ENCODE peak calls at places on chromosomes 3 and 15, in six cellular contexts. P, S, K, D, T and E are unnamed samples.

GRCh38 chr3:115325539-115325938 is 178.5 kb upstream of the ZBTB20 start:
- DNase-seq in P (peak; percentile 7), S (no peak), K (peak; percentile 50), D (no peak), T (no peak), E (peak; percentile 1)

GRCh38 chr3:111303760-111304159 is 232.1 kb downstream of the NECTIN3 start:
- DNase-seq in P (no peak), S (no peak), K (peak; percentile 66), D (no peak), T (no peak), E (no peak)

GRCh38 chr3:6994081-6994668 is 133.3 kb downstream of the GRM7 start:
- DNase-seq in P (no peak), S (no peak), K (no peak), D (no peak), T (no peak), E (no peak)

GRCh38 chr3:196225763-196226364 is 9.5 kb downstream of the SLC51A start:
- DNase-seq in P (no peak), S (no peak), K (no peak), D (no peak), T (no peak), E (no peak)

GRCh38 chr15:75058127-75058905 is 34.9 kb downstream of the PPCDC start:
- DNase-seq in P (no peak), S (no peak), K (peak; percentile 40), D (no peak), T (no peak), E (no peak)

GRCh38 chr3:14147063-14147435 is 22.2 kb downstream of the TMEM43 start:
- DNase-seq in P (no peak), S (no peak), K (no peak), D (no peak), T (no peak), E (no peak)

GRCh38 chr3:25055981-25056380 is 372.1 kb upstream of the RARB start:
- DNase-seq in P (no peak), S (no peak), K (no peak), D (no peak), T (no peak), E (no peak)

GRCh38 chr15:35583863-35584528 is 38.0 kb upstream of the DPH6 start:
- DNase-seq in P (no peak), S (no peak), K (peak; percentile 36), D (no peak), T (peak; percentile 17), E (no peak)

GRCh38 chr3:43707998-43708397 is 17.3 kb downstream of the ABHD5 start:
- DNase-seq in P (peak; percentile 49), S (no peak), K (peak; percentile 96), D (no peak), T (no peak), E (no peak)

GRCh38 chr3:43004282-43004681 is 25.2 kb downstream of the GASK1A start:
- DNase-seq in P (no peak), S (no peak), K (peak; percentile 54), D (no peak), T (no peak), E (no peak)

GRCh38 chr3:11054739-11055438 is 62.3 kb downstream of the SLC6A1 start:
- DNase-seq in P (no peak), S (no peak), K (no peak), D (no peak), T (no peak), E (no peak)

GRCh38 chr15:68440136-68440535 is 8.2 kb upstream of the ITGA11 start:
- DNase-seq in P (no peak), S (no peak), K (no peak), D (no peak), T (no peak), E (no peak)

GRCh38 chr3:12107071-12107713 is 51.5 kb downstream of the TIMP4 start:
- DNase-seq in P (no peak), S (no peak), K (no peak), D (no peak), T (no peak), E (no peak)

GRCh38 chr15:33960160-33960559 is 8.1 kb upstream of the CHRM5 start:
- DNase-seq in P (no peak), S (no peak), K (no peak), D (no peak), T (no peak), E (peak; percentile 39)

GRCh38 chr3:128443771-128444170 is 22.9 kb downstream of the DNAJB8 start:
- DNase-seq in P (no peak), S (no peak), K (no peak), D (no peak), T (no peak), E (no peak)

GRCh38 chr3:11909726-11910125 is 63.0 kb upstream of the TAMM41 start:
- DNase-seq in P (no peak), S (no peak), K (no peak), D (no peak), T (no peak), E (no peak)

GRCh38 chr3:144763878-144764454 is 792.3 kb downstream of the DIPK2A start:
- DNase-seq in P (no peak), S (no peak), K (no peak), D (no peak), T (no peak), E (no peak)

GRCh38 chr3:149356630-149357029 is 20.8 kb downstream of the TM4SF1 start:
- DNase-seq in P (no peak), S (no peak), K (peak; percentile 45), D (no peak), T (no peak), E (no peak)

GRCh38 chr3:149352556-149352955 is 19.1 kb upstream of the TM4SF18 start:
- DNase-seq in P (peak; percentile 53), S (peak; percentile 46), K (peak; percentile 58), D (peak; percentile 57), T (no peak), E (peak; percentile 32)

GRCh38 chr3:149353581-149354184 is 20.2 kb upstream of the TM4SF18 start:
- DNase-seq in P (no peak), S (no peak), K (no peak), D (no peak), T (no peak), E (no peak)

GRCh38 chr3:149356044-149356592 is 21.3 kb downstream of the TM4SF1 start:
- DNase-seq in P (no peak), S (no peak), K (no peak), D (no peak), T (no peak), E (no peak)
- TF ChIP-seq POLR2A in P (no peak), S (no peak), K (no peak), D (no peak), T (no peak), E (no peak)

GRCh38 chr3:171809513-171810277 is 588 bp downstream of the PLD1 start:
- DNase-seq in P (peak; percentile 56), S (peak; percentile 76), K (peak; percentile 95), D (peak; percentile 68), T (peak; percentile 75), E (peak; percentile 77)
- TF ChIP-seq POLR2A in P (no peak), S (peak; percentile 78), K (no peak), D (no peak), T (no peak), E (peak; percentile 44)

GRCh38 chr3:147187687-147188086 is 218.7 kb downstream of the ZIC4 start:
- DNase-seq in P (no peak), S (no peak), K (no peak), D (no peak), T (no peak), E (no peak)
- TF ChIP-seq POLR2A in P (no peak), S (no peak), K (no peak), D (no peak), T (no peak), E (no peak)

GRCh38 chr3:194485876-194486539 is 794 bp downstream of the ATP13A3 start:
- DNase-seq in P (peak; percentile 35), S (peak; percentile 50), K (peak; percentile 31), D (peak; percentile 33), T (no peak), E (peak; percentile 64)
- TF ChIP-seq POLR2A in P (no peak), S (peak; percentile 44), K (peak; percentile 75), D (no peak), T (no peak), E (peak; percentile 8)

DNA sequence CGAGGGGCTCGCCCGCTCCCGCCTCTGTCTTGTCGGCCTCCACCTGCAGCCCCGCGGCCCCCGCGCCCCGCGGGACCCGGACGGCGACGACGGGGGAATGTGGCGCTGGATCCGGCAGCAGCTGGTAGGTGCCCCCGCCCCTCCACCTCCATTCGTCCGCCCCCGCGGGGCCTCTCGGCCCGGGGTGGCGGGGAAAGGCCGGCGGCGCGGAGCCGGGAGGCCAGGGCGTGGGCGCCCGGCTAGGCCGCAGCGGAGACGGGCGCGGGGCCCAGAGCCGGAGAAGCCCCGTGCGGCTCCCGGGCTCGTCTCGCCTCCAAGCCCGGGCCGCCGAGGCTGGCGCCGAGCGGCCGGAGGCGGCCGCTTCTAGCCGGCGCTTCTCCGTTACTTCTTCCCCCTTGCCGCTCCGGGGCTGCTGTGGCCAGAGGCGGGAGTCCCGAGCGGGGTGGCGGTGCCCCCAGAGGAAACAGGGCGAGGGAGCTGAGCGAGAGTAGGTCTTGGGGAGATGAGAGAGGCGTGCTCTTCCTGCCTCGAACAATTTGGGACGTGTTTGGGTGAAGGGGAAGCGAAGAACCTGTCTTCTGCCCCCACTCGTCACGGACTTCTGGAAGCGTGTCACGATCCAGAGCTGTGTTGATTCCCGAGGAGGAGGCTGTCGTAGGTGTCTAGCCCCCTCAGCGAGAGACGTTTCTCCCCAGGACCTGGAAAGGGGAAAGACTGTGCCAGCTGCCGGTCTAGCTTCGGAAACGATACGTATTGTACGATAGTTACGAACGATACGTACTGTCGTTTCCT is 555 bp downstream of the ATP11B start:
- DNase-seq in P (peak; percentile 47), S (peak; percentile 56), K (peak; percentile 37), D (peak; percentile 47), T (peak; percentile 25), E (peak; percentile 75)
- TF ChIP-seq POLR2A in P (peak; percentile 18), S (peak; percentile 46), K (peak; percentile 36), D (no peak), T (no peak), E (peak; percentile 66)

GRCh38 chr3:41961750-41962679 is at the start of gene ULK4:
- DNase-seq in P (peak; percentile 86), S (peak; percentile 97), K (peak; percentile 100), D (peak; percentile 96), T (peak; percentile 97), E (peak; percentile 98)
- TF ChIP-seq POLR2A in P (peak; percentile 66), S (peak; percentile 67), K (peak; percentile 74), D (no peak), T (no peak), E (peak; percentile 64)

GRCh38 chr3:126431103-126431534 is 36.4 kb downstream of the CFAP100 start:
- DNase-seq in P (no peak), S (no peak), K (no peak), D (peak; percentile 8), T (no peak), E (no peak)
- TF ChIP-seq POLR2A in P (no peak), S (no peak), K (no peak), D (no peak), T (no peak), E (no peak)